ENCODE peak calls at places on chromosomes 11 and 22, in four cellular contexts. N, E, X and A are unnamed samples.

GRCh38 chr11:34899633-34900016 is 16.6 kb downstream of the APIP start:
- DNase-seq in E (no peak), N (no peak), X (peak; percentile 8), A (no peak)

GRCh38 chr22:30250713-30251267 is 4.2 kb upstream of the LIF start:
- DNase-seq in E (no peak), N (no peak), X (no peak), A (no peak)

GRCh38 chr22:32985899-32986772 is 72.0 kb downstream of the SYN3 start:
- DNase-seq in X (peak; percentile 89), E (no peak), N (peak; percentile 81), A (peak; percentile 85)

GRCh38 chr11:130522284-130522961 is 74.0 kb downstream of the ADAMTS15 start:
- DNase-seq in X (peak; percentile 97), N (peak; percentile 93), E (no peak), A (peak; percentile 91)

GRCh38 chr22:32815943-32816342 is 14.4 kb downstream of the TIMP3 start:
- DNase-seq in N (no peak), X (no peak), E (no peak), A (no peak)

GRCh38 chr11:118908931-118909618 is 16.7 kb downstream of the BCL9L start:
- DNase-seq in X (peak; percentile 95), E (no peak), N (peak; percentile 70), A (peak; percentile 92)

GRCh38 chr11:75779960-75780359 is 11.4 kb downstream of the DGAT2 start:
- DNase-seq in E (no peak), N (no peak), X (no peak), A (no peak)

GRCh38 chr11:69511358-69512015 is 30.0 kb downstream of the LINC01488 start:
- DNase-seq in N (no peak), X (peak; percentile 82), E (peak; percentile 40), A (no peak)

GRCh38 chr11:19673924-19674390 is 38.7 kb upstream of the NAV2 start:
- DNase-seq in X (peak; percentile 64), N (peak; percentile 67), E (no peak), A (peak; percentile 71)

GRCh38 chr11:31702966-31703365 is 108.2 kb downstream of the PAX6 start:
- DNase-seq in X (no peak), N (no peak), E (no peak), A (no peak)

GRCh38 chr22:17057959-17058814 is 26.6 kb upstream of the IL17RA start:
- DNase-seq in E (no peak), N (peak; percentile 74), X (peak; percentile 85), A (peak; percentile 84)

GRCh38 chr11:62013266-62014157 is 46.1 kb upstream of the FTH1 start:
- DNase-seq in E (no peak), N (no peak), X (peak; percentile 32), A (no peak)

GRCh38 chr11:65310756-65311155 is 3.9 kb upstream of the CDC42EP2 start:
- DNase-seq in X (no peak), N (no peak), E (no peak), A (no peak)

GRCh38 chr11:103633037-103633788 is 403.2 kb upstream of the DDI1 start:
- DNase-seq in E (no peak), X (peak; percentile 86), N (no peak), A (no peak)

GRCh38 chr22:16810188-16810802 is 14.9 kb downstream of the XKR3 start:
- DNase-seq in X (no peak), N (no peak), E (no peak), A (no peak)

GRCh38 chr11:105181100-105181499 is 41.5 kb upstream of the CARD18 start:
- DNase-seq in N (no peak), E (no peak), X (peak; percentile 86), A (no peak)

GRCh38 chr11:34632105-34632780 is 11.3 kb downstream of the EHF start:
- DNase-seq in E (no peak), X (no peak), N (no peak), A (peak; percentile 74)

GRCh38 chr22:20523118-20523983 is 15.9 kb downstream of the MED15 start:
- DNase-seq in N (no peak), X (peak; percentile 62), E (peak; percentile 26), A (no peak)

GRCh38 chr11:56751480-56751879 is 3.0 kb upstream of the OR9G4 start:
- DNase-seq in E (no peak), X (no peak), N (no peak), A (no peak)

GRCh38 chr22:46574993-46575914 is 37.8 kb upstream of the CELSR1 start:
- DNase-seq in N (peak; percentile 85), E (no peak), X (peak; percentile 36), A (peak; percentile 42)

GRCh38 chr11:76795285-76795935 is 12.3 kb downstream of the TSKU start:
- DNase-seq in E (no peak), N (no peak), X (no peak), A (no peak)

GRCh38 chr22:31346733-31347250 is 646 bp upstream of the PATZ1 start:
- DNase-seq in N (peak; percentile 79), E (peak; percentile 74), X (peak; percentile 69), A (peak; percentile 67)

GRCh38 chr11:106063009-106063408 is 14.1 kb downstream of the KBTBD3 start:
- DNase-seq in N (no peak), E (no peak), X (no peak), A (no peak)

GRCh38 chr22:47695176-47695575 is 932.7 kb downstream of the TBC1D22A start:
- DNase-seq in E (no peak), X (no peak), N (no peak), A (peak; percentile 4)

GRCh38 chr11:12526789-12527188 is 147.4 kb upstream of the TEAD1 start:
- DNase-seq in X (peak; percentile 76), E (no peak), N (no peak), A (peak; percentile 45)

GRCh38 chr11:29781268-29781667 is 235.6 kb downstream of the KCNA4 start:
- DNase-seq in X (peak; percentile 34), E (no peak), N (no peak), A (no peak)

GRCh38 chr11:22703040-22703439 is 36.6 kb downstream of the GAS2 start:
- DNase-seq in E (no peak), X (peak; percentile 78), N (no peak), A (no peak)

GRCh38 chr22:25777870-25778269 is 35.9 kb downstream of the MYO18B start:
- DNase-seq in X (peak; percentile 64), N (peak; percentile 48), E (no peak), A (no peak)

DNA sequence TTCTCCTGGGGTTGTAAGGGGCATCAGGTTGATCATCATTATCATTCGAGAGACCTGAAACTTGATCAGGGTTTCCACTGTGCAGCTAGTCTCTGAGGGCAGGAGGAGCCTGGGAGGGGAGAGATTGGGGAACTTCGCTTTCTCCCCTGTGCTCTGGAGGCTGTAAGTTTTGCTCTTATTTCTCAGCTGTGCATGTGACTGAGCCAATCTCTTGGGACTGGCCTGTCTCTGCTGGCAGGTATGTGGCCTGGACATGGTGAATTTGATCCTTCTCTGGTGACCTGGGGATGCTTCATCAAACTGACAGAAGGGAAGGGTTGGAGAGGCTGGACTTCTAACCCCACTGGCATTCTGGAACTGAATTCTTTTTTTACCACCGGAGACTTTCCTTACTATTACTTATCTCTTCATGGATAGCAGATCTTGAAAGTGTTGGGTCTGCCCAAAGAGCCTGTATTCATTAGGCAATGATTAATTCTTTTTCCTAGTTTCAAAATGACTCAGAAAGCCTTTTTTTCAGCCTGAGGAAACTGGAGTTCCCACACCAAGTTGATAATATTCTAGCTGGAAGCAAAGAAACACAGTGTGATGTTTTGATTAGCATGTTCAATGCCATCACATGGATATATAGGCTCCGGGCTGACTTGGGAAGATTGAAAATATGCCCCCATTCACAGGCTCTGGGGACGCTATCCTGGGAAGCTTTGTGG is 36.5 kb downstream of the TSPAN18 start:
- DNase-seq in N (no peak), X (peak; percentile 52), E (no peak), A (no peak)
- H3K27ac ChIP-seq in N (no peak overlapping the region), X (peak overlapping the region; percentile 94), E (no peak overlapping the region), A (no peak overlapping the region)

GRCh38 chr11:93659216-93659615 is 2.3 kb upstream of the CEP295 start:
- DNase-seq in X (no peak), E (no peak), N (no peak), A (no peak)

GRCh38 chr11:93659841-93660240 is 1.6 kb upstream of the CEP295 start:
- DNase-seq in N (no peak), X (no peak), E (no peak), A (no peak)

GRCh38 chr11:93668171-93668570 is 6.7 kb downstream of the CEP295 start:
- DNase-seq in X (no peak), E (no peak), N (no peak), A (no peak)

GRCh38 chr11:93662177-93662575 is 694 bp downstream of the CEP295 start:
- DNase-seq in X (no peak), N (no peak), E (no peak), A (no peak)

GRCh38 chr11:93663021-93663420 is 1.5 kb downstream of the CEP295 start:
- DNase-seq in N (no peak), X (no peak), E (no peak), A (no peak)
- H3K4me3 ChIP-seq in N (no peak overlapping the region), X (no peak overlapping the region), E (no peak overlapping the region), A (no peak overlapping the region)

DNA sequence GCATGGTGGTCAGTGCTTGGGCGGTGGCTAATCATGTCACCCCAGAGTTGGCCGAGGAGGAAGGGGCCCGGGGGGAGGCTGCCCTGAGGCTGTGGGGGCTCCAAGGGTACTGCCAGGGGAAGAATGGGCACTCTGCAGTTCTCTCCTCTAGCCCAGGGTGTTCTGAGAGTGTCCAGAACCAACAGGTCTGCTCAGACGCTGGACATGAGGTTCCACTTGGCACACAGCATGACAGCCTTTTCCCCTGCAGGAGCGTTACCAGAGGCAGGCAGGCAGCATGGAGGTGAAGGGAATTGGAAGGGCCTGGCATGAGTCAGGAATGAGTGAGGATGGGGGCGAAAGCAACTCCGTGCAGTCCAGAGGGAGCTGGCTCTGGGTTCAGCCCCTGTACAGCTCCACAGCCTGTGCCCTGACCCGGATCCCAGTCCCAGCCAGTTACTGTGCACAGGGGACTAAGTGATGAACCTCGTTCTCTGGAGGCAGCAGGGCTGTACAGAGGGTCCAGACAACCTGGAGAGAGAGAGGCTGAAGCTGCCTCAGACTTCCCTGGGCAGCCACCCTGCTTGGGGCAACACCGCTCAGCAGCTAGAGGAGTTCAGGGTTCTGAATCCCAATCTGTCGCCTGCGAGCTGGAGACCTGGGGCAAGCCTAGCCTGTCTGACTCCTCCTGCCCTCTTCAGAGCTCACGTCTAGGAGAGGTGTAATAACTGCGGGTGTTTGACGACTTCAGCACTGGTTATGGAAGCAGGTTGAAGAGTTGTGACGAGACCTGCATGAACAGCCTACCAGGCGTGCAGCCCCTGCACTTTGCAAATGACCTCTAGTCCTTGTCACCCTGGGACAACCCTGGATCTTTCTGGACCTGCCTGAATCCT is 14.7 kb upstream of the TUB start:
- DNase-seq in X (no peak), N (no peak), E (peak; percentile 28), A (no peak)
- H3K27ac ChIP-seq in X (no peak overlapping the region), N (no peak overlapping the region), E (no peak overlapping the region), A (no peak overlapping the region)

GRCh38 chr11:125167292-125167953 is 2.9 kb downstream of the PKNOX2 start:
- DNase-seq in X (peak; percentile 76), N (no peak), E (no peak), A (no peak)
- H3K4me3 ChIP-seq in X (peak overlapping the region; percentile 75), N (no peak overlapping the region), E (no peak overlapping the region), A (no peak overlapping the region)